ENCODE peak calls at places on chromosomes 4 and X, in six cellular contexts. One of them, this sample, is unnamed.

GRCh38 chr4:146478009-146478408 is 43.7 kb downstream of the SLC10A7 start:
- DNase-seq in heart left ventricle: no peak
- DNase-seq in sigmoid colon: no peak
- DNase-seq in fibroblast of mammary gland: no peak
- DNase-seq in mucosa of descending colon: no peak
- DNase-seq in glutamatergic neuron: peak
- DNase-seq in this sample: no peak

GRCh38 chr4:182897601-182898478 is 19.3 kb downstream of the DCTD start:
- DNase-seq in heart left ventricle: no peak
- DNase-seq in sigmoid colon: no peak
- DNase-seq in fibroblast of mammary gland: no peak
- DNase-seq in mucosa of descending colon: no peak
- DNase-seq in glutamatergic neuron: no peak
- DNase-seq in this sample: no peak

GRCh38 chrX:42920752-42921151 is 142.8 kb upstream of the PPP1R2C start:
- DNase-seq in heart left ventricle: no peak
- DNase-seq in sigmoid colon: no peak
- DNase-seq in fibroblast of mammary gland: peak
- DNase-seq in mucosa of descending colon: no peak
- DNase-seq in glutamatergic neuron: no peak
- DNase-seq in this sample: no peak

GRCh38 chrX:136210243-136210642 is 41.0 kb downstream of the MAP7D3 start:
- DNase-seq in heart left ventricle: no peak
- DNase-seq in sigmoid colon: no peak
- DNase-seq in fibroblast of mammary gland: no peak
- DNase-seq in mucosa of descending colon: no peak
- DNase-seq in glutamatergic neuron: no peak
- DNase-seq in this sample: no peak

GRCh38 chrX:29726811-29727210 is 488.6 kb upstream of the MAGEB2 start:
- DNase-seq in heart left ventricle: no peak
- DNase-seq in sigmoid colon: no peak
- DNase-seq in fibroblast of mammary gland: no peak
- DNase-seq in mucosa of descending colon: no peak
- DNase-seq in glutamatergic neuron: no peak
- DNase-seq in this sample: no peak

GRCh38 chrX:155048997-155049619 is 21.8 kb downstream of the CMC4 start:
- DNase-seq in heart left ventricle: peak
- DNase-seq in sigmoid colon: peak
- DNase-seq in fibroblast of mammary gland: peak
- DNase-seq in mucosa of descending colon: peak
- DNase-seq in glutamatergic neuron: peak
- DNase-seq in this sample: no peak

GRCh38 chr4:76955187-76955586 is 5.6 kb downstream of the SEPTIN11 start:
- DNase-seq in heart left ventricle: no peak
- DNase-seq in sigmoid colon: no peak
- DNase-seq in fibroblast of mammary gland: peak
- DNase-seq in mucosa of descending colon: no peak
- DNase-seq in glutamatergic neuron: no peak
- DNase-seq in this sample: no peak

GRCh38 chr4:175787948-175788347 is 24.1 kb downstream of the GPM6A start:
- DNase-seq in heart left ventricle: no peak
- DNase-seq in sigmoid colon: no peak
- DNase-seq in fibroblast of mammary gland: no peak
- DNase-seq in mucosa of descending colon: no peak
- DNase-seq in glutamatergic neuron: no peak
- DNase-seq in this sample: no peak

GRCh38 chrX:31199770-31200114 is 127.9 kb upstream of the FTHL17 start:
- DNase-seq in heart left ventricle: no peak
- DNase-seq in sigmoid colon: no peak
- DNase-seq in fibroblast of mammary gland: no peak
- DNase-seq in mucosa of descending colon: peak
- DNase-seq in glutamatergic neuron: no peak
- DNase-seq in this sample: no peak

GRCh38 chr4:11505225-11505971 is 76.7 kb upstream of the HS3ST1 start:
- DNase-seq in heart left ventricle: no peak
- DNase-seq in sigmoid colon: no peak
- DNase-seq in fibroblast of mammary gland: no peak
- DNase-seq in mucosa of descending colon: peak
- DNase-seq in glutamatergic neuron: no peak
- DNase-seq in this sample: no peak

GRCh38 chr4:2469192-2469984 is 482 bp downstream of the RNF4 start:
- DNase-seq in heart left ventricle: peak
- DNase-seq in sigmoid colon: no peak
- DNase-seq in fibroblast of mammary gland: peak
- DNase-seq in mucosa of descending colon: peak
- DNase-seq in glutamatergic neuron: peak
- DNase-seq in this sample: peak

GRCh38 chr4:8744083-8744805 is 127.4 kb downstream of the HMX1 start:
- DNase-seq in heart left ventricle: peak
- DNase-seq in sigmoid colon: peak
- DNase-seq in fibroblast of mammary gland: no peak
- DNase-seq in mucosa of descending colon: no peak
- DNase-seq in glutamatergic neuron: no peak
- DNase-seq in this sample: peak
- TF ChIP-seq CTCF in heart left ventricle: no peak
- TF ChIP-seq CTCF in sigmoid colon: no peak
- TF ChIP-seq CTCF in fibroblast of mammary gland: no peak
- TF ChIP-seq CTCF in mucosa of descending colon: no peak
- TF ChIP-seq CTCF in glutamatergic neuron: peak
- TF ChIP-seq CTCF in this sample: no peak

DNA sequence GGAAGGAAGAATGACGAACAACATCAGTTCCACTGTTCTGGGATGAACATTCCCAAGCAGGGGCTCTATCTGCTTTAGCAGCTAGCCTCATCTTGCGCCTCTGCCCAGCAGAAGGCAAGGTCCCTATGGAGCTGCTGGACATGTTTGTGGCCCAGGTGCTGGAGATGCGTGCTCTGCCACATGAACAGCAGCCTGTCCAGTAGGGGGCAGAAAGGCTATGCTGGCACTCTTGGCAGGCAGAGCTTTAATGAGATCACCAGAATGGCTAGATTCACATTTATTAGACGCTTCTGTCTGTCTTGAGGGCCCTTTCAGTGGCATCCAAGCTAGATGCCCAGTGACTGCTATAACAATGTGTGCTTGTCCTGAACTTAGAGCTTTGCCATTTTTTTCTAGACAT is 1826.0 kb downstream of the STIM2 start:
- DNase-seq in heart left ventricle: no peak
- DNase-seq in sigmoid colon: no peak
- DNase-seq in fibroblast of mammary gland: peak
- DNase-seq in mucosa of descending colon: peak
- DNase-seq in glutamatergic neuron: peak
- DNase-seq in this sample: no peak
- TF ChIP-seq CTCF in heart left ventricle: peak
- TF ChIP-seq CTCF in sigmoid colon: no peak
- TF ChIP-seq CTCF in fibroblast of mammary gland: peak
- TF ChIP-seq CTCF in mucosa of descending colon: no peak
- TF ChIP-seq CTCF in glutamatergic neuron: peak
- TF ChIP-seq CTCF in this sample: no peak

GRCh38 chrX:41405551-41405950 is 41.6 kb upstream of the NYX start:
- DNase-seq in heart left ventricle: no peak
- DNase-seq in sigmoid colon: no peak
- DNase-seq in fibroblast of mammary gland: no peak
- DNase-seq in mucosa of descending colon: no peak
- DNase-seq in glutamatergic neuron: no peak
- DNase-seq in this sample: no peak

GRCh38 chrX:41409006-41409405 is 38.1 kb upstream of the NYX start:
- DNase-seq in heart left ventricle: no peak
- DNase-seq in sigmoid colon: no peak
- DNase-seq in fibroblast of mammary gland: no peak
- DNase-seq in mucosa of descending colon: no peak
- DNase-seq in glutamatergic neuron: no peak
- DNase-seq in this sample: no peak

GRCh38 chrX:41406211-41406610 is 40.9 kb upstream of the NYX start:
- DNase-seq in heart left ventricle: no peak
- DNase-seq in sigmoid colon: no peak
- DNase-seq in fibroblast of mammary gland: peak
- DNase-seq in mucosa of descending colon: no peak
- DNase-seq in glutamatergic neuron: no peak
- DNase-seq in this sample: no peak

GRCh38 chrX:41408576-41408975 is 38.6 kb upstream of the NYX start:
- DNase-seq in heart left ventricle: no peak
- DNase-seq in sigmoid colon: no peak
- DNase-seq in fibroblast of mammary gland: no peak
- DNase-seq in mucosa of descending colon: no peak
- DNase-seq in glutamatergic neuron: no peak
- DNase-seq in this sample: no peak

DNA sequence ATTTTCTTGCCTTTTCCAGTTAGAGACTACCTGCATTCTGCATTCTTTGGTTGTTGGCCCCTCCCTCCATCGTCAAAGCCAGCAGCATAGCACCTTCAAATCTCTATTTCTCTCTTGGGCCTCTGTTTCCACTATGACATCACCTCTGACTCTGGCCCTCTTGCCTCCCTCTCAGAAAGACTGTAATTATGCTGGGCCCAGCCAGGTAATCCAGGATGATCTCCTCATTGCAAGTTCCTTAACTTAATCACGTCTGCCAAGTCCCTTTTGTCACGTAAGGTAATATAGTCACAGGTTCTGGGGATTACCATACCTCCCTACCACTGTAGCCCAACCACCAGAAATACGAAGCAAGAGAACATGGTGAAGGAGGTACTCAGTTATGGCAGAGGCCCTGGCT is 39.3 kb upstream of the NYX start:
- DNase-seq in heart left ventricle: no peak
- DNase-seq in sigmoid colon: no peak
- DNase-seq in fibroblast of mammary gland: no peak
- DNase-seq in mucosa of descending colon: no peak
- DNase-seq in glutamatergic neuron: no peak
- DNase-seq in this sample: no peak
- TF ChIP-seq CTCF in heart left ventricle: no peak
- TF ChIP-seq CTCF in sigmoid colon: no peak
- TF ChIP-seq CTCF in fibroblast of mammary gland: no peak
- TF ChIP-seq CTCF in mucosa of descending colon: no peak
- TF ChIP-seq CTCF in glutamatergic neuron: no peak
- TF ChIP-seq CTCF in this sample: no peak

GRCh38 chr4:154545689-154546088 is 4.5 kb downstream of the PLRG1 start:
- DNase-seq in heart left ventricle: no peak
- DNase-seq in sigmoid colon: no peak
- DNase-seq in fibroblast of mammary gland: no peak
- DNase-seq in mucosa of descending colon: no peak
- DNase-seq in glutamatergic neuron: no peak
- DNase-seq in this sample: no peak
- TF ChIP-seq CTCF in heart left ventricle: no peak
- TF ChIP-seq CTCF in sigmoid colon: no peak
- TF ChIP-seq CTCF in fibroblast of mammary gland: peak
- TF ChIP-seq CTCF in mucosa of descending colon: no peak
- TF ChIP-seq CTCF in glutamatergic neuron: no peak
- TF ChIP-seq CTCF in this sample: no peak

GRCh38 chr4:92381640-92382039 is 77.9 kb downstream of the GRID2 start:
- DNase-seq in heart left ventricle: no peak
- DNase-seq in sigmoid colon: no peak
- DNase-seq in fibroblast of mammary gland: peak
- DNase-seq in mucosa of descending colon: no peak
- DNase-seq in glutamatergic neuron: no peak
- DNase-seq in this sample: no peak

GRCh38 chr4:92387459-92388069 is 83.8 kb downstream of the GRID2 start:
- DNase-seq in heart left ventricle: no peak
- DNase-seq in sigmoid colon: no peak
- DNase-seq in fibroblast of mammary gland: peak
- DNase-seq in mucosa of descending colon: peak
- DNase-seq in glutamatergic neuron: no peak
- DNase-seq in this sample: no peak
- TF ChIP-seq CTCF in heart left ventricle: peak
- TF ChIP-seq CTCF in sigmoid colon: peak
- TF ChIP-seq CTCF in fibroblast of mammary gland: peak
- TF ChIP-seq CTCF in mucosa of descending colon: no peak
- TF ChIP-seq CTCF in glutamatergic neuron: peak
- TF ChIP-seq CTCF in this sample: peak

GRCh38 chr4:121308328-121308663 is 72.5 kb downstream of the QRFPR start:
- DNase-seq in heart left ventricle: no peak
- DNase-seq in sigmoid colon: no peak
- DNase-seq in fibroblast of mammary gland: no peak
- DNase-seq in mucosa of descending colon: no peak
- DNase-seq in glutamatergic neuron: no peak
- DNase-seq in this sample: no peak

GRCh38 chr4:121306932-121307331 is 73.9 kb downstream of the QRFPR start:
- DNase-seq in heart left ventricle: no peak
- DNase-seq in sigmoid colon: no peak
- DNase-seq in fibroblast of mammary gland: no peak
- DNase-seq in mucosa of descending colon: no peak
- DNase-seq in glutamatergic neuron: no peak
- DNase-seq in this sample: no peak

GRCh38 chr4:121304843-121305348 is 75.9 kb downstream of the QRFPR start:
- DNase-seq in heart left ventricle: no peak
- DNase-seq in sigmoid colon: no peak
- DNase-seq in fibroblast of mammary gland: no peak
- DNase-seq in mucosa of descending colon: peak
- DNase-seq in glutamatergic neuron: no peak
- DNase-seq in this sample: no peak

GRCh38 chr4:121308828-121309227 is 72.0 kb downstream of the QRFPR start:
- DNase-seq in heart left ventricle: no peak
- DNase-seq in sigmoid colon: no peak
- DNase-seq in fibroblast of mammary gland: no peak
- DNase-seq in mucosa of descending colon: no peak
- DNase-seq in glutamatergic neuron: no peak
- DNase-seq in this sample: no peak

DNA sequence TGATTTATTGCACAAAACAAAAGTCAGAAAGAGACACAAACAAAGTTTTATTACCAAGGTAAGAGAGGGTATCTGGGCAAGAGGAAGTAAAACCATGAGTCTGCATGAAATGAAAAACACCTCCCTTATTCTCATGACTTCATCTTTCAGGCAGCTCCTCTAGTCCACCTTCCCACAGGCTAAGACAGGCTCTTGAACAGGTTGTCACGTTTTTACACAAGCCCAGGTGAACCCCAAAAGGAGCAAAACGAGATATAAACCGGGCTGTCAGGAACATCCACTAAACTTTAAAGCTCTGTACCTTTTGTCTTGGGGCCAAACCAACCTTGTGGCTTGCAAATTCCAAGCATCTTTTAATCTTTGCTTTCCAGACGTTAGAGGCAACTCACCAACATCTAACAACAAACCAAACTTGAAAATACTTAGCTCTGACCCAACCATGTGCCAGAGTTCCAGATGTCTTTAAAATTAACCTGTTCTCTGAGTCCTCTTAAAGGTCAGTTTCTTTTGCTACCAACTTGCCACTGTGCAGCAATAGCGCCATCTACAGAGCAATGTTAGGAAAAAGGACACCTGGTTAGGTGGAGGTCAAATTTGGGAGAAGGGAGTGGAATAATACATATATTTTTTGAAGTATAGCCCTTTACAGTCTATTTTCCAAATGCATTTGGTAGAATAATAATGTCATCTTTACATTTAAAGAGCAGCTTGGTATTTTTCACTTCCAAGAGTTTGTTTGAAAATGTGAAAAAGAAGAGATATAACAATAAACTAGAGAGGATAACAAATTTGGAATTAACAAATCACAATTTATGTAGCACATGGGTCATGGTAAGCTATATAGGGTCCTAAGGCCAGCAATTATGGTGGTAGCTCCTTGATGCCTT is 73.1 kb downstream of the QRFPR start:
- DNase-seq in heart left ventricle: no peak
- DNase-seq in sigmoid colon: no peak
- DNase-seq in fibroblast of mammary gland: peak
- DNase-seq in mucosa of descending colon: peak
- DNase-seq in glutamatergic neuron: no peak
- DNase-seq in this sample: no peak
- TF ChIP-seq CTCF in heart left ventricle: no peak
- TF ChIP-seq CTCF in sigmoid colon: no peak
- TF ChIP-seq CTCF in fibroblast of mammary gland: peak
- TF ChIP-seq CTCF in mucosa of descending colon: peak
- TF ChIP-seq CTCF in glutamatergic neuron: peak
- TF ChIP-seq CTCF in this sample: peak

GRCh38 chr4:127307996-127308395 is 324.8 kb upstream of the INTU start:
- DNase-seq in heart left ventricle: no peak
- DNase-seq in sigmoid colon: no peak
- DNase-seq in fibroblast of mammary gland: peak
- DNase-seq in mucosa of descending colon: no peak
- DNase-seq in glutamatergic neuron: no peak
- DNase-seq in this sample: no peak
- TF ChIP-seq CTCF in heart left ventricle: no peak
- TF ChIP-seq CTCF in sigmoid colon: no peak
- TF ChIP-seq CTCF in fibroblast of mammary gland: no peak
- TF ChIP-seq CTCF in mucosa of descending colon: no peak
- TF ChIP-seq CTCF in glutamatergic neuron: no peak
- TF ChIP-seq CTCF in this sample: no peak

This sample was measured in mesothelial cell of epicardium.